ENCODE peak calls at places on chromosomes 3 and 15, in five cellular contexts. K is A549, M is NCI-H774, Y is ACHN, H is colonic mucosa. J is an unnamed sample.

GRCh38 chr3:103218793-103219192 is 784.0 kb downstream of the ZPLD1 start:
- DNase-seq in K (no peak), M (no peak), Y (no peak), H (no peak), J (no peak)

GRCh38 chr3:24101676-24102168 is 156.6 kb downstream of the NR1D2 start:
- DNase-seq in K (no peak), M (no peak), Y (no peak), H (no peak), J (no peak)

GRCh38 chr3:40043444-40043755 is 234.0 kb downstream of the MYRIP start:
- DNase-seq in K (no peak), M (no peak), Y (no peak), H (no peak), J (no peak)

GRCh38 chr3:80142714-80143113 is 374.9 kb upstream of the ROBO1 start:
- DNase-seq in K (no peak), M (no peak), Y (no peak), H (no peak), J (no peak)

GRCh38 chr15:91444656-91445055 is 344.6 kb downstream of the SV2B start:
- DNase-seq in K (no peak), M (no peak), Y (no peak), H (no peak), J (no peak)

GRCh38 chr3:9793161-9793781 is 389 bp downstream of the ARPC4 start:
- DNase-seq in K (peak), M (no peak), Y (peak), H (peak), J (no peak)

GRCh38 chr3:3545360-3545759 is 253.9 kb upstream of the LRRN1 start:
- DNase-seq in K (no peak), M (no peak), Y (no peak), H (no peak), J (no peak)

GRCh38 chr15:73150831-73151230 is 98.6 kb downstream of the NEO1 start:
- DNase-seq in K (no peak), M (no peak), Y (no peak), H (no peak), J (no peak)

GRCh38 chr3:194285024-194285858 is 65.9 kb downstream of the CPN2 start:
- DNase-seq in K (no peak), M (no peak), Y (no peak), H (no peak), J (no peak)

GRCh38 chr15:72554471-72555425 is 80.6 kb downstream of the ARIH1 start:
- DNase-seq in K (peak), M (no peak), Y (no peak), H (no peak), J (no peak)

J was measured in thoracic aorta.